ENCODE peak calls at places on chromosomes 1 and 21, in seven cellular contexts. Y is IMR-90, U is mesendoderm, K is H1, X is neuronal stem cell, G is mesenchymal stem cell, F is trophoblast cell. S is an unnamed sample. For H3K79me1, the result is how much of the 10 kb centered on the place peaks cover.

GRCh38 chr1:158068918-158069317 is 75.5 kb downstream of the KIRREL1 start:
- DNase-seq in Y (no peak), U (no peak), K (no peak), X (no peak), G (no peak), F (no peak), S (no peak)

GRCh38 chr21:36976882-36977651 is 10.6 kb upstream of the HLCS start:
- DNase-seq in Y (peak), U (peak), K (peak), X (peak), G (peak), F (peak), S (peak)

GRCh38 chr1:30135729-30136128 is 587.7 kb downstream of the MATN1 start:
- DNase-seq in Y (no peak), U (no peak), K (no peak), X (no peak), G (no peak), F (no peak), S (no peak)

GRCh38 chr1:59077739-59078503 is 219.0 kb upstream of the FGGY start:
- DNase-seq in Y (no peak), U (peak), K (peak), X (no peak), G (no peak), F (no peak), S (peak)

GRCh38 chr21:46570631-46571030 is 34.3 kb downstream of the S100B start:
- DNase-seq in Y (no peak), U (no peak), K (no peak), X (no peak), G (no peak), F (no peak), S (no peak)

GRCh38 chr1:31765516-31765915 is 1.4 kb upstream of the ADGRB2 start:
- DNase-seq in Y (no peak), U (peak), K (no peak), X (no peak), G (no peak), F (no peak), S (no peak)

GRCh38 chr1:233730809-233731208 is 116.9 kb downstream of the KCNK1 start:
- DNase-seq in Y (no peak), U (peak), K (peak), X (no peak), G (no peak), F (no peak), S (peak)

GRCh38 chr1:226111865-226112395 is 49.4 kb downstream of the H3-3A start:
- DNase-seq in Y (no peak), U (no peak), K (no peak), X (no peak), G (no peak), F (no peak), S (no peak)

GRCh38 chr21:46130721-46131720 is 24.4 kb downstream of the FTCD start:
- DNase-seq in Y (no peak), U (no peak), K (no peak), X (no peak), G (peak), F (no peak), S (no peak)

GRCh38 chr1:51839094-51839493 is 39.4 kb downstream of the NRDC start:
- DNase-seq in Y (no peak), U (no peak), K (no peak), X (no peak), G (no peak), F (no peak), S (no peak)

GRCh38 chr21:33207471-33208149 is 22.1 kb upstream of the IFNAR2 start:
- DNase-seq in Y (no peak), U (no peak), K (peak), X (no peak), G (no peak), F (peak), S (no peak)

GRCh38 chr1:2522230-2522629 is 4.2 kb downstream of the PANK4 start:
- DNase-seq in Y (no peak), U (no peak), K (no peak), X (no peak), G (no peak), F (no peak), S (no peak)

GRCh38 chr1:205507896-205508714 is 3.6 kb downstream of the CDK18 start:
- DNase-seq in Y (no peak), U (no peak), K (no peak), X (no peak), G (no peak), F (no peak), S (no peak)

GRCh38 chr1:62022348-62022747 is 172.3 kb upstream of the L1TD1 start:
- DNase-seq in Y (no peak), U (no peak), K (no peak), X (no peak), G (no peak), F (no peak), S (no peak)

GRCh38 chr1:1782399-1783221 is 4.3 kb upstream of the NADK start:
- DNase-seq in Y (peak), U (peak), K (peak), X (no peak), G (peak), F (peak), S (peak)

GRCh38 chr21:16455978-16456377 is 726.2 kb downstream of the USP25 start:
- DNase-seq in Y (no peak), U (no peak), K (no peak), X (no peak), G (no peak), F (no peak), S (no peak)

GRCh38 chr21:34890258-34890723 is 158.8 kb downstream of the RUNX1 start:
- DNase-seq in Y (no peak), U (no peak), K (peak), X (no peak), G (no peak), F (no peak), S (peak)

GRCh38 chr1:76868154-76868882 is 1.0 kb downstream of the ST6GALNAC5 start:
- DNase-seq in Y (peak), U (peak), K (peak), X (peak), G (peak), F (peak), S (peak)

GRCh38 chr1:58893257-58893869 is 109.5 kb upstream of the JUN start:
- DNase-seq in Y (no peak), U (no peak), K (no peak), X (no peak), G (no peak), F (no peak), S (no peak)

GRCh38 chr1:210441028-210441427 is 112.3 kb downstream of the HHAT start:
- DNase-seq in Y (no peak), U (no peak), K (no peak), X (no peak), G (no peak), F (no peak), S (no peak)

GRCh38 chr1:203672354-203672753 is 45.7 kb downstream of the ATP2B4 start:
- DNase-seq in Y (peak), U (no peak), K (no peak), X (no peak), G (peak), F (no peak), S (no peak)

GRCh38 chr1:118900643-118901440 is 87.3 kb downstream of the TBX15 start:
- DNase-seq in Y (no peak), U (no peak), K (no peak), X (no peak), G (no peak), F (no peak), S (no peak)

GRCh38 chr1:116733466-116734108 is 20.6 kb upstream of the CD2 start:
- DNase-seq in Y (no peak), U (no peak), K (no peak), X (no peak), G (no peak), F (no peak), S (no peak)

GRCh38 chr1:78650114-78650513 is 483 bp downstream of the IFI44 start:
- DNase-seq in Y (no peak), U (no peak), K (no peak), X (no peak), G (no peak), F (no peak), S (no peak)

GRCh38 chr1:227766015-227766634 is 30.9 kb downstream of the SNAP47 start:
- DNase-seq in Y (peak), U (no peak), K (no peak), X (no peak), G (no peak), F (peak), S (no peak)

GRCh38 chr1:74673351-74674111 is at the start of gene ERICH3:
- DNase-seq in Y (no peak), U (peak), K (peak), X (no peak), G (no peak), F (peak), S (peak)

GRCh38 chr1:171637928-171638576 is 14.4 kb downstream of the MYOC start:
- DNase-seq in Y (no peak), U (no peak), K (no peak), X (no peak), G (no peak), F (no peak), S (no peak)

GRCh38 chr1:54126271-54126815 is 26.5 kb downstream of the CDCP2 start:
- DNase-seq in Y (peak), U (no peak), K (no peak), X (no peak), G (no peak), F (no peak), S (no peak)

GRCh38 chr1:206655471-206655882 is 20.1 kb downstream of the DYRK3 start:
- DNase-seq in Y (no peak), U (no peak), K (no peak), X (no peak), G (no peak), F (no peak), S (no peak)

GRCh38 chr1:216929870-216930582 is 206.8 kb upstream of the ESRRG start:
- DNase-seq in Y (peak), U (no peak), K (no peak), X (no peak), G (peak), F (no peak), S (no peak)

GRCh38 chr21:37675202-37675801 is 241.0 kb downstream of the KCNJ6 start:
- DNase-seq in Y (peak), U (peak), K (peak), X (peak), G (peak), F (peak), S (peak)

GRCh38 chr21:44431300-44431699 is 24.0 kb upstream of the LRRC3 start:
- DNase-seq in Y (no peak), U (no peak), K (no peak), X (no peak), G (no peak), F (no peak), S (peak)

GRCh38 chr1:186500804-186501203 is 39.9 kb upstream of the PDC start:
- DNase-seq in Y (no peak), U (no peak), K (no peak), X (no peak), G (no peak), F (no peak), S (no peak)

GRCh38 chr21:27586986-27587385 is 620.1 kb upstream of the ADAMTS5 start:
- DNase-seq in Y (no peak), U (no peak), K (no peak), X (no peak), G (no peak), F (no peak), S (no peak)

GRCh38 chr21:27586326-27586725 is 619.4 kb upstream of the ADAMTS5 start:
- DNase-seq in Y (no peak), U (no peak), K (no peak), X (no peak), G (peak), F (no peak), S (no peak)

GRCh38 chr21:27590271-27590670 is 623.4 kb upstream of the ADAMTS5 start:
- DNase-seq in Y (no peak), U (peak), K (no peak), X (no peak), G (no peak), F (no peak), S (no peak)
- H3K4me2 ChIP-seq in Y (no peak), U (no peak), K (no peak), X (no peak), G (no peak), F (no peak), S (no peak)

GRCh38 chr1:22893292-22893691 is 79.4 kb downstream of the LACTBL1 start:
- DNase-seq in Y (no peak), U (no peak), K (no peak), X (no peak), G (no peak), F (peak), S (no peak)
- H3K79me1 ChIP-seq in Y (under half), U (under half), K (under half), X (under half), G (under half), F (under half), S (under half)

DNA sequence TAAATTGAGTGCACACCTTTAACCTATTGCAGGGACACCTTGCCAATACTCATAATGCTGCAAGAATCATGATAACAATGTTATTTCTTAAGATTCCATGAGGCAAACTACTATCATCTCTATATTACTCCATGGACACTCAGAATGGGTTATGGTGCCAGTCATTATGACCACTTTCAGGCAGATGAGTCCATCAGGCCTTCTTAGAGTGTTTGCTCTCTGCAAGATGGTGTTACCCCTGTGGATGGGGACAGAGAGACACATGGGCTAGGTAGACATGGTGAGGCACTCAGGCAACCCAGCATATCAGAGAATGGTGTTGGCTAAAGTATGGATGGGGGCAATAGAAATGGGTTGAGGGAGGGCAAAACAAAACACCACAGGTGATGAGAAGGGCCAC is 59.7 kb downstream of the XCL2 start:
- DNase-seq in Y (no peak), U (no peak), K (no peak), X (no peak), G (no peak), F (peak), S (no peak)
- H3K4me2 ChIP-seq in Y (peak), U (no peak), K (no peak), X (no peak), G (no peak), F (no peak), S (no peak)

DNA sequence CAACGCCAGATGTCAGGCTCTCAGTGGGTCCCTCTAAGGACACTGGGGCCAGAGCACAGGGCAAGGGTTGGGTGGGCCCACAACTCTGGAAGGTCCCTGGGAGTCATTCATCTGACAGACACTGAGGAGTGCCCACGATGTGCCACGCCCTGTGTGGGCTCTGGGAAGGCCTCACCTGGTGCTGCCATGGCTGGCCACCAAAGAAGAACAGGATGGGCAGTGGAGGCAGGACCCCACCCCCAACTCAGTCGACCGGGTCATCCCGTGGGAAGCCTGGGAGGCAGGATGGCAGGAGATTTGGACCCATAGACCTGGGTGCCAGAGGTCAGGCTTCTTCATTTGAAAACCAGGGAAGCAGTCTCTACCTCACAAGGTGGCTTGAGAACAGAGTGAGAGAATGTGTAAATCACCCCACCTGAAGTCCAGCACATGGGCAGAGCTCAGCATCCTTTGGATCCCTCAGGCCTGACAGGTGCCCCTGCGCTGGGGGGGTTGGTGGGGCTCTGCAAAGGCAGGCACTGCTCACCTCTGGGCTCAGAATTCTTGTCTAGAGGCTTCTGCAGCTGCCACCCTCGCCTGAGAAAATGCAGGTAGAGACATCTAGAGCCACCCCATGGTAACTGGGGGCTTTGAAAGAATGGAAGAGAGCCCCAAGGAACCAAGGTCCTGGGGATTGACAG is 1.2 kb upstream of the SELENON start:
- DNase-seq in Y (no peak), U (no peak), K (no peak), X (no peak), G (no peak), F (no peak), S (no peak)
- H3K79me1 ChIP-seq in Y (under half), U (under half), K (under half), X (under half), G (under half), F (under half), S (under half)

DNA sequence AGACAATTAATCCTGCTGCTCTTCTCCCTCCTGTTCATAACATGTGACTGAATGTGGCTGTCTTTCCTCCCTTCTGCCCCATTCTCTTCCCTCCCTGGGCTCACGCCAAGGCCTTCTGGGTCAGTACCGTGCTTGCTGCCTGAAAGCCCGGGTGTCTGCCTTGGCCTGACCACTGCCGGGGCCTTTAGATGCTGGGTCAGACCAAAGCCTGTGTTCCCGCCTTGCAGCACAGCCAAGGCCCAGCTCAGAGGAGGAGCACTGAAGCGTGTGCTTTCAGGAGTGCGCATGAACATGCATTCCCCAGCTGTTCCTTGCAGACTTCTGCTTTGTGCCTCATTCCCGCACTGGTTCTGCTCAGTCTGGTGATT is 27.0 kb upstream of the SARS1 start:
- DNase-seq in Y (peak), U (no peak), K (no peak), X (no peak), G (no peak), F (no peak), S (no peak)
- H3K4me2 ChIP-seq in Y (no peak), U (no peak), K (no peak), X (no peak), G (no peak), F (no peak), S (no peak)

S was measured in H9.